ENCODE peak calls at places on chromosome 16, in nine cellular contexts. P is ACHN; Q is neuronal stem cell; X is HTR-8/SVneo; R is activated CD4-positive, alpha-beta T cell treated with anti-CD3 and anti-CD28 coated beads for 36 hours; T is lower leg skin; E is RKO; N is endothelial cell; H is foreskin fibroblast. M is an unnamed sample.
A peak's percentile ranks its signal among the peaks of the same experiment; 100 is the strongest.

GRCh38 chr16:58218786-58219185 is 20.9 kb upstream of the CSNK2A2 start:
- DNase-seq in Q (no peak), R (no peak), N (no peak), T (no peak), P (no peak), X (no peak), E (no peak), H (no peak), M (no peak)

GRCh38 chr16:25270577-25270976 is 12.9 kb upstream of the ZKSCAN2 start:
- DNase-seq in Q (no peak), H (no peak), X (no peak), P (no peak), R (no peak), N (no peak), E (no peak), T (no peak), M (no peak)

GRCh38 chr16:86960266-86960665 is 356.9 kb downstream of the C16orf95 start:
- DNase-seq in P (no peak), R (no peak), H (no peak), T (no peak), Q (no peak), N (no peak), E (no peak), X (no peak), M (no peak)

GRCh38 chr16:57185446-57185944 is 344 bp downstream of the PSME3IP1 start:
- DNase-seq in T (peak; percentile 90), N (peak; percentile 28), X (peak; percentile 24), P (peak; percentile 78), E (peak; percentile 82), R (peak; percentile 53), Q (no peak), H (peak; percentile 67), M (peak; percentile 39)

GRCh38 chr16:27154573-27155521 is 48.5 kb upstream of the KDM8 start:
- DNase-seq in X (peak; percentile 62), H (peak; percentile 9), R (peak; percentile 86), Q (peak; percentile 65), T (peak; percentile 88), N (peak; percentile 66), E (peak; percentile 24), P (peak; percentile 41), M (peak; percentile 76)

GRCh38 chr16:51393381-51394005 is 242.4 kb upstream of the SALL1 start:
- DNase-seq in P (no peak), E (no peak), Q (no peak), X (no peak), N (no peak), R (no peak), H (peak; percentile 50), T (no peak), M (no peak)

GRCh38 chr16:3609895-3610697 is 1.3 kb downstream of the SLX4 start:
- DNase-seq in N (no peak), H (no peak), Q (no peak), R (no peak), E (no peak), T (peak; percentile 49), P (no peak), X (no peak), M (peak; percentile 9)

GRCh38 chr16:85674418-85674755 is 14.4 kb downstream of the GINS2 start:
- DNase-seq in P (no peak), T (no peak), N (no peak), Q (no peak), E (no peak), H (peak; percentile 24), R (no peak), X (no peak), M (no peak)

GRCh38 chr16:48607056-48607825 is 2.7 kb downstream of the N4BP1 start:
- DNase-seq in E (no peak), X (no peak), T (peak; percentile 82), H (no peak), P (no peak), Q (no peak), R (peak; percentile 31), N (no peak), M (peak; percentile 29)

GRCh38 chr16:24309222-24309905 is 53.2 kb downstream of the CACNG3 start:
- DNase-seq in R (peak; percentile 77), P (peak; percentile 69), Q (no peak), T (no peak), X (no peak), E (peak; percentile 81), N (no peak), H (peak; percentile 0), M (no peak)

GRCh38 chr16:66900721-66901441 is 17.8 kb downstream of the CDH16 start:
- DNase-seq in E (no peak), T (no peak), N (no peak), H (no peak), P (no peak), R (no peak), X (no peak), Q (no peak), M (no peak)

GRCh38 chr16:81734632-81735434 is 44.3 kb upstream of the PLCG2 start:
- DNase-seq in H (no peak), P (no peak), E (no peak), R (no peak), N (no peak), X (no peak), Q (no peak), T (no peak), M (no peak)

GRCh38 chr16:84138824-84139627 is 6.0 kb downstream of the HSDL1 start:
- DNase-seq in P (no peak), T (no peak), R (peak; percentile 59), H (peak; percentile 30), E (no peak), Q (no peak), X (no peak), N (no peak), M (peak; percentile 28)

GRCh38 chr16:87431926-87432325 is 39.8 kb downstream of the MAP1LC3B start:
- DNase-seq in N (no peak), T (no peak), Q (no peak), P (peak; percentile 21), R (no peak), X (peak; percentile 48), H (peak; percentile 82), E (peak; percentile 33), M (peak; percentile 77)

GRCh38 chr16:13039526-13039925 is 138.1 kb downstream of the SHISA9 start:
- DNase-seq in N (no peak), H (no peak), R (no peak), T (no peak), E (no peak), X (no peak), Q (no peak), P (no peak), M (no peak)

M was measured in AG08396.